ENCODE peak calls at places on chromosomes 1 and 21, in seven cellular contexts. O, A, W, E, V, N and R are unnamed samples.

GRCh38 chr21:27104749-27105439 is 138.0 kb upstream of the ADAMTS5 start:
- DNase-seq in O (no peak), A (no peak), W (no peak), E (no peak), V (no peak), N (no peak), R (no peak)

GRCh38 chr1:19444399-19445021 is 40.8 kb downstream of the CAPZB start:
- DNase-seq in O (no peak), A (no peak), W (no peak), E (no peak), V (no peak), N (no peak), R (no peak)

GRCh38 chr1:68120136-68120791 is 69.8 kb upstream of the DIRAS3 start:
- DNase-seq in O (no peak), A (no peak), W (no peak), E (peak), V (no peak), N (peak), R (peak)

GRCh38 chr1:207102659-207103058 is 1.4 kb upstream of the C4BPA start:
- DNase-seq in O (no peak), A (no peak), W (no peak), E (no peak), V (no peak), N (no peak), R (no peak)

GRCh38 chr1:197356723-197357533 is 88.9 kb downstream of the CRB1 start:
- DNase-seq in O (no peak), A (no peak), W (no peak), E (no peak), V (no peak), N (no peak), R (no peak)

GRCh38 chr1:221865808-221866207 is 123.9 kb upstream of the DUSP10 start:
- DNase-seq in O (no peak), A (peak), W (no peak), E (no peak), V (no peak), N (no peak), R (no peak)

GRCh38 chr21:43654806-43655489 is 4.3 kb downstream of the HSF2BP start:
- DNase-seq in O (peak), A (no peak), W (no peak), E (no peak), V (no peak), N (no peak), R (no peak)

GRCh38 chr1:58783090-58783992 is 506 bp downstream of the JUN start:
- DNase-seq in O (peak), A (peak), W (peak), E (peak), V (peak), N (peak), R (peak)

GRCh38 chr21:46116189-46116845 is 18.4 kb downstream of the COL6A2 start:
- DNase-seq in O (peak), A (peak), W (peak), E (no peak), V (peak), N (peak), R (no peak)

GRCh38 chr1:236489710-236490377 is 33.9 kb upstream of the LGALS8 start:
- DNase-seq in O (no peak), A (no peak), W (no peak), E (peak), V (no peak), N (no peak), R (no peak)

GRCh38 chr1:220751130-220751529 is 3.0 kb downstream of the MTARC2 start:
- DNase-seq in O (no peak), A (no peak), W (no peak), E (peak), V (no peak), N (no peak), R (peak)

GRCh38 chr1:19260211-19261138 is 8.9 kb downstream of the MRTO4 start:
- DNase-seq in O (no peak), A (no peak), W (no peak), E (peak), V (no peak), N (no peak), R (peak)

GRCh38 chr1:162663086-162663485 is 30.8 kb downstream of the DDR2 start:
- DNase-seq in O (no peak), A (no peak), W (no peak), E (no peak), V (no peak), N (no peak), R (no peak)

GRCh38 chr1:17350053-17350452 is 21.9 kb upstream of the PADI6 start:
- DNase-seq in O (no peak), A (no peak), W (no peak), E (no peak), V (no peak), N (no peak), R (no peak)

GRCh38 chr1:108561731-108562326 is 1.9 kb downstream of the EEIG2 start:
- DNase-seq in O (no peak), A (peak), W (no peak), E (peak), V (peak), N (peak), R (peak)

GRCh38 chr21:43771698-43772367 is 4.3 kb downstream of the CSTB start:
- DNase-seq in O (no peak), A (no peak), W (no peak), E (no peak), V (no peak), N (no peak), R (no peak)

GRCh38 chr1:232904566-232904965 is 45.8 kb upstream of the NTPCR start:
- DNase-seq in O (no peak), A (no peak), W (no peak), E (no peak), V (no peak), N (no peak), R (no peak)

GRCh38 chr1:86705633-86705985 is 1.2 kb downstream of the SH3GLB1 start:
- DNase-seq in O (no peak), A (no peak), W (no peak), E (no peak), V (no peak), N (no peak), R (peak)

GRCh38 chr1:243890576-243890975 is 40.5 kb upstream of the AKT3 start:
- DNase-seq in O (no peak), A (no peak), W (no peak), E (no peak), V (no peak), N (no peak), R (no peak)

GRCh38 chr1:10217748-10218441 is 7.5 kb downstream of the KIF1B start:
- DNase-seq in O (peak), A (no peak), W (no peak), E (no peak), V (no peak), N (no peak), R (no peak)

GRCh38 chr1:113058861-113059441 is 14.0 kb upstream of the LRIG2 start:
- DNase-seq in O (no peak), A (no peak), W (no peak), E (no peak), V (no peak), N (no peak), R (no peak)

GRCh38 chr1:41936107-41936506 is 17.4 kb upstream of the HIVEP3 start:
- DNase-seq in O (no peak), A (no peak), W (no peak), E (no peak), V (no peak), N (no peak), R (no peak)

GRCh38 chr1:240682166-240682565 is 70.2 kb upstream of the GREM2 start:
- DNase-seq in O (no peak), A (no peak), W (no peak), E (no peak), V (no peak), N (no peak), R (no peak)

GRCh38 chr1:33616780-33617179 is 144.3 kb downstream of the ZSCAN20 start:
- DNase-seq in O (no peak), A (no peak), W (no peak), E (no peak), V (no peak), N (no peak), R (no peak)

GRCh38 chr1:224059897-224060462 is 53.9 kb upstream of the FBXO28 start:
- DNase-seq in O (no peak), A (no peak), W (no peak), E (no peak), V (no peak), N (no peak), R (no peak)

GRCh38 chr1:109806733-109807397 is 43.1 kb upstream of the EPS8L3 start:
- DNase-seq in O (peak), A (peak), W (no peak), E (peak), V (no peak), N (no peak), R (no peak)

GRCh38 chr1:220269036-220269435 is 3.2 kb downstream of the RAB3GAP2 start:
- DNase-seq in O (no peak), A (no peak), W (no peak), E (no peak), V (no peak), N (no peak), R (no peak)

GRCh38 chr1:97834903-97835302 is 85.9 kb downstream of the DPYD start:
- DNase-seq in O (no peak), A (no peak), W (no peak), E (no peak), V (no peak), N (no peak), R (no peak)

GRCh38 chr1:161706483-161707347 is at the start of gene FCRLA:
- DNase-seq in O (no peak), A (no peak), W (no peak), E (no peak), V (no peak), N (no peak), R (no peak)

GRCh38 chr1:198529414-198529813 is 11.1 kb downstream of the ATP6V1G3 start:
- DNase-seq in O (no peak), A (no peak), W (no peak), E (no peak), V (no peak), N (no peak), R (no peak)

GRCh38 chr1:85850238-85850637 is 142.0 kb upstream of the ZNHIT6 start:
- DNase-seq in O (no peak), A (no peak), W (no peak), E (no peak), V (no peak), N (no peak), R (no peak)

GRCh38 chr1:238340989-238341388 is 450.3 kb upstream of the ZP4 start:
- DNase-seq in O (no peak), A (no peak), W (no peak), E (no peak), V (no peak), N (no peak), R (no peak)

GRCh38 chr1:236455242-236455641 is 61.2 kb downstream of the EDARADD start:
- DNase-seq in O (no peak), A (no peak), W (no peak), E (no peak), V (no peak), N (no peak), R (no peak)

DNA sequence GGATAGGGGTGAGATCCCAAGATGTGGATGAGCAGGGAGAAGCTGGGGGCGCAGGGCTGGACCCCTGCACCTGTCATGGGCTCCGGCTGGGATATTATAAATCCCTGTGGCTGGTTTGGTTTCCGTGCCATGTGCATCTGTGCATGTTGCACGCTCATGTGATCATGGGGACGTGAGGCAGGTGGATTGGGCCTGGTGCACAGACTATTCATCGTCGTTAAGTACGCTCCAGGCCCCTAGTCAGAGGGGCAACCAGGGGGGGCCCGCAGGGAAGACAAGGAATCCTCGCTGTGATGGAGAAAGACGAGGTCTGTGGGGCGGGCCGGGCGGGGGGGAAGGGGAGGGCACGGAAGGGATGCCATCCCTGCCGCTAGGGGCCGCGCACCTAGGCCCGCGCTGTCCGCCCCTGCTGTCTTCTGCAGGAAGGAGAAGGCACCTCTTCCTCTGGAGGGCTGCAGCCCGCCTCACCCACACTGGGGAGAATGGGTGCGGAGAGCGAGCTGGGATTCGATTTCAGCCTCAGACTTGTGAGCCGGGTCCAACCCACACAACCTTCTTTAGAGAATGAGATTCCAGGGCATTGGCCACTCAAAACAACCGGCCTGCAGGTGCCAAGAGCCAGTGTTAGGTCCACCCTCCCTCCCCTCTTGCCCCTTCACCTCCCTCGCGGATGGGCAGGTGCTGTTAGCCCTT is 766 bp upstream of the LRP8 start:
- DNase-seq in O (no peak), A (peak), W (no peak), E (no peak), V (no peak), N (peak), R (peak)
- H3K4me3 ChIP-seq in O (no peak), A (peak), W (peak), E (peak), V (peak), N (peak), R (peak)

DNA sequence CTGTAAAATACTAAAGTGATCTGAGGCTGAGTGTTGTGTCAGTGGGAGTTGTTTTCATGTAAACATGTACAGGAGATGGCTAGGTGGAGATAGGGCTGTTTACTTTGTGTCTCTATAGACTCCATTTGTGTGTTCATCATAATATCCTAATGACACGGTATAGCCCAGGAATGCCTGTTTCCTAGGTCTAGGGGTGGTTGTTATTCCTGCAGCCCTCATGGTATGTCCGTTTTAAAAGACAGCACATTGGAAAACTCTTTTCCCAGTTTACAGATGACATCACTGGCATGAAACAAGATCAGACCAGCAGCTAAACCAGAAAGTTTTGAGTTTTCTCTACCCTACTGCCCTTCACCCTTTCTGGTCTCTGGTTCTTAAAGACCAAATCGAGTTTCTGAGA is 227.3 kb upstream of the TMEM51 start:
- DNase-seq in O (no peak), A (no peak), W (no peak), E (no peak), V (no peak), N (no peak), R (no peak)
- H3K4me3 ChIP-seq in O (no peak), A (no peak), W (no peak), E (no peak), V (no peak), N (no peak), R (no peak)

GRCh38 chr1:84550826-84551225 is 23.4 kb downstream of the CTBS start:
- DNase-seq in O (no peak), A (no peak), W (no peak), E (no peak), V (no peak), N (no peak), R (no peak)
- H3K4me3 ChIP-seq in O (no peak), A (no peak), W (no peak), E (no peak), V (no peak), N (no peak), R (no peak)

GRCh38 chr1:153791856-153792253 is 16.6 kb downstream of the SLC27A3 start:
- DNase-seq in O (peak), A (peak), W (no peak), E (no peak), V (no peak), N (peak), R (no peak)

GRCh38 chr1:153790996-153791855 is 16.0 kb downstream of the SLC27A3 start:
- DNase-seq in O (peak), A (peak), W (no peak), E (no peak), V (no peak), N (no peak), R (peak)

GRCh38 chr1:153789478-153790148 is 14.4 kb downstream of the SLC27A3 start:
- DNase-seq in O (peak), A (no peak), W (no peak), E (no peak), V (no peak), N (no peak), R (no peak)

GRCh38 chr1:153792631-153793041 is 17.4 kb downstream of the SLC27A3 start:
- DNase-seq in O (peak), A (peak), W (no peak), E (no peak), V (no peak), N (peak), R (no peak)

DNA sequence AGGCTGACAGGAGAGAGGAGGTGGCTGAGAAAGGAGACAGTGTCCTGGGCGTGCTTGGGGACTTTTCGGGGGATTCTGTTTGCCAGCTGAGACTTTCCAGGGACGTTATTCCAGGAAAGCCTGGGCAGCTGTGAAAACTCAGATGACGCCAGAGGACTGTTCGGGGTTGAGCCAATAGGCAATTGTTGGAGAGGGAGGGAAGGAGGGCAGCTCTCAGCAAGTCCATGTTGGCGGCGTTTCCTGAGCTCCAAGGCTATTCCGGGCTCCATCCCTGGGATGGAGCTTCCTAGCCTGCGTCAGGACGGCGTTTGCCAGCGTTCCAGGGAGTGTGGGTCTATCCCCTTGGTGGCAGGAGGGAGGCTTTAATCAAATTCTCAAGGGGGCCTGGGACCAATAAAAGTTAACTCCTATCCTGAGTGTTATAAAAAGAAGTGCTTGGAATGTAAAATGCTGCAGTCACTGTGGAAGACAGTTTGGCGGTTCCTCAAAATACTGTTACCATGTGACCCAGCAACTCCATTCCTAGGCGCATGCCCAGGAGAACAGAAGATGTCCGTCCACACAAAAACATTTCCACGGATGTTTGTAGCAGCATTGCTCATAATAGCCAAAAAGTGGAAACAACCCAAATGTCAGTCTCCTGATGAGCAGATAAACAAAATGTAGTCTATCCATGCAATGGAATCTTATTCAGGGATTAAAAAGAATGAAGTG is 15.2 kb downstream of the SLC27A3 start:
- DNase-seq in O (peak), A (peak), W (peak), E (peak), V (peak), N (peak), R (peak)
- H3K4me3 ChIP-seq in O (no peak), A (peak), W (no peak), E (peak), V (peak), N (peak), R (no peak)

DNA sequence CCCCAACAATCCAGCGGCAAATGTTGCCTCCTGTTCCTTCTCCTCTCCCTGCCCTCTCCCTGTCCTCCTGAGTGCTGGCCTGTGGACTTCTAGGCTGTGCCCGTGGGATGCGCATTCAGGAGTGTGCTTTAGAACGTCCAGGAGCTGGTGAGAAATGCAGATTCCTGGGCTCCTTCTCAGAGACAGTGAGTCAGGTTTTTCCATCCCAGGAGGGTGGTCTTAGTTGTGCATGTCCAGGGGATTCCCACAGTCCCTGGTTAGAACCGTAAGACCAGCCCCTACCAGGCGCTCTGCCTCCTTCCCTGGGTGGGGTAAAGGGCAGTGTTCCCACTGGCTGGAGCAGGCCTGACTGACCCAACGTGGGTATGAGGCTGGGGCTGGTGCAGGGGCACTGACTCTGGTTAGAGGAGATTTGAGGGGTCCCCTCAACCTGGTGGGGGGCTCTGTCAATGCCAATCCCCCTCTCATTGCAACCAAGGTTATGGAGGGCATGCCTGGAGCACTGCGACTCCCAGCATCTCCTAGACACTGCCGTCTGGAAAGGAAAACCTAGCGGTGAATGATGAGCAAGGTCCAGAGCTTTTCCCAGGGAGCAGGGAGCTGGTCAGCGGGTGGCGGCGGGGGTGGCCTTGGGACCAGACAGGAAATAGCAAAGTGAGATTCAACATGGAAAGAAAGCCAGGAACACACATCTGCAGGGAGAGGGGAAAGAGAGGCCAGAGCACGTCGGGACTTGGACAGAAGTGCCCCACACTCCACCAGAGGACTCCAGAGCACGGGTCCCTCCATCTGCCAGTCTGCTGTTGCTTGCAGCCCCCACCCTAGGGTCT is 38.6 kb downstream of the HSPG2 start:
- DNase-seq in O (no peak), A (peak), W (no peak), E (no peak), V (peak), N (peak), R (no peak)
- H3K4me3 ChIP-seq in O (no peak), A (no peak), W (no peak), E (no peak), V (no peak), N (no peak), R (no peak)

DNA sequence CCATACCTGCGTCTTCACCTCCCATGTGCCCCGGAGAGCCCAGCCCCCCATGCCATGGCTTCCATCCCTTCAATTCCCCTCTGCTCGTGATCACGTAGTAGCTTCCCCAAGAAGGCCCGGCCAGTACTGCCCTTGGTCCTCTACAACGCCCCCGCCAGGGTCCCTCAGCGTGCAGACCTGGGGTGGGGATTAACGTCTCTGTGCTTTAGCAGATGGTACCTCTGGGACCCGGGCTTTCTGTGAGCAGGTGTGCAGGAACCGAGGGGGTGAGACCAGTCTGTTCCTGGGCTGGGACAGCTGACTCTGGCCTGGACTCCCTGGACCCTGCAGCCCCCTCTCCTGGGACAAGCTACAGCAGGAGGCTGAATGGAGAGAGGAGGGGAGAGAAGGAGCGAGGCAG is 1.2 kb downstream of the PLCH2 start:
- DNase-seq in O (no peak), A (no peak), W (no peak), E (no peak), V (no peak), N (no peak), R (no peak)
- H3K4me3 ChIP-seq in O (no peak), A (no peak), W (no peak), E (no peak), V (no peak), N (no peak), R (no peak)